ENCODE peak calls at places on chromosomes 11 and 22, in nine cellular contexts. D, F, C, Y, Z, P, H, N and W are unnamed samples.

GRCh38 chr11:48105096-48105990 is 111.3 kb upstream of the OR4B1 start:
- DNase-seq in D (no peak), F (no peak), C (no peak), Y (no peak), Z (no peak), P (no peak), H (no peak), N (no peak), W (no peak)

GRCh38 chr11:122706689-122707088 is 51.2 kb downstream of the UBASH3B start:
- DNase-seq in D (no peak), F (peak), C (no peak), Y (no peak), Z (no peak), P (no peak), H (no peak), N (no peak), W (no peak)

GRCh38 chr11:101738494-101738893 is 154.7 kb upstream of the TRPC6 start:
- DNase-seq in D (no peak), F (no peak), C (no peak), Y (no peak), Z (no peak), P (no peak), H (no peak), N (no peak), W (no peak)

GRCh38 chr11:107651672-107652071 is 60.2 kb downstream of the SLN start:
- DNase-seq in D (no peak), F (peak), C (no peak), Y (no peak), Z (no peak), P (no peak), H (no peak), N (no peak), W (no peak)

GRCh38 chr11:75174348-75174747 is 23.4 kb downstream of the SLCO2B1 start:
- DNase-seq in D (no peak), F (no peak), C (no peak), Y (no peak), Z (no peak), P (no peak), H (no peak), N (no peak), W (no peak)

GRCh38 chr22:47384977-47385376 is 622.5 kb downstream of the TBC1D22A start:
- DNase-seq in D (no peak), F (no peak), C (peak), Y (peak), Z (no peak), P (no peak), H (no peak), N (no peak), W (no peak)

GRCh38 chr11:120216426-120217102 is 5.7 kb downstream of the OAF start:
- DNase-seq in D (no peak), F (no peak), C (peak), Y (no peak), Z (no peak), P (no peak), H (no peak), N (no peak), W (no peak)

GRCh38 chr11:108947654-108948570 is 283.0 kb downstream of the DDX10 start:
- DNase-seq in D (no peak), F (peak), C (no peak), Y (no peak), Z (no peak), P (no peak), H (peak), N (no peak), W (no peak)

GRCh38 chr22:38505595-38506117 is 455 bp downstream of the DDX17 start:
- DNase-seq in D (peak), F (no peak), C (peak), Y (peak), Z (no peak), P (peak), H (peak), N (peak), W (no peak)

GRCh38 chr11:126210871-126211235 is 597 bp downstream of the RPUSD4 start:
- DNase-seq in D (no peak), F (no peak), C (no peak), Y (no peak), Z (no peak), P (no peak), H (peak), N (no peak), W (no peak)

GRCh38 chr11:105740164-105740903 is 130.5 kb downstream of the GRIA4 start:
- DNase-seq in D (no peak), F (no peak), C (no peak), Y (no peak), Z (no peak), P (no peak), H (no peak), N (no peak), W (no peak)

GRCh38 chr11:71129624-71130023 is 122.8 kb downstream of the SHANK2 start:
- DNase-seq in D (no peak), F (no peak), C (no peak), Y (no peak), Z (no peak), P (no peak), H (peak), N (no peak), W (no peak)

GRCh38 chr11:93740802-93741093 is 547 bp downstream of the TAF1D start:
- DNase-seq in D (no peak), F (peak), C (peak), Y (peak), Z (peak), P (peak), H (peak), N (no peak), W (no peak)

GRCh38 chr11:18727499-18728236 is 1.7 kb upstream of the IGSF22 start:
- DNase-seq in D (peak), F (peak), C (no peak), Y (no peak), Z (peak), P (no peak), H (peak), N (no peak), W (no peak)

GRCh38 chr22:37545703-37546435 is 14.4 kb upstream of the CDC42EP1 start:
- DNase-seq in D (no peak), F (peak), C (peak), Y (peak), Z (peak), P (no peak), H (peak), N (peak), W (peak)

GRCh38 chr22:36462475-36462790 is 19.0 kb downstream of the TXN2 start:
- DNase-seq in D (no peak), F (no peak), C (no peak), Y (no peak), Z (no peak), P (no peak), H (no peak), N (no peak), W (no peak)

GRCh38 chr22:29758068-29758622 is 8.7 kb downstream of the ZMAT5 start:
- DNase-seq in D (no peak), F (no peak), C (no peak), Y (no peak), Z (no peak), P (no peak), H (no peak), N (no peak), W (no peak)

GRCh38 chr11:113615773-113616172 is 90.3 kb downstream of the TMPRSS5 start:
- DNase-seq in D (no peak), F (no peak), C (no peak), Y (no peak), Z (no peak), P (no peak), H (no peak), N (no peak), W (no peak)

GRCh38 chr11:65500262-65501004 is 1.6 kb downstream of the MALAT1 start:
- DNase-seq in D (no peak), F (no peak), C (peak), Y (peak), Z (no peak), P (no peak), H (peak), N (no peak), W (peak)

GRCh38 chr11:44648109-44648508 is 78.7 kb upstream of the TSPAN18 start:
- DNase-seq in D (no peak), F (no peak), C (no peak), Y (no peak), Z (no peak), P (no peak), H (no peak), N (no peak), W (no peak)

GRCh38 chr22:49404576-49405199 is 423.0 kb downstream of the BRD1 start:
- DNase-seq in D (no peak), F (no peak), C (no peak), Y (peak), Z (no peak), P (no peak), H (peak), N (no peak), W (no peak)

GRCh38 chr11:103624708-103625623 is 411.5 kb upstream of the DDI1 start:
- DNase-seq in D (no peak), F (peak), C (no peak), Y (no peak), Z (no peak), P (no peak), H (peak), N (no peak), W (no peak)

GRCh38 chr11:368414-369335 is 624 bp upstream of the B4GALNT4 start:
- DNase-seq in D (no peak), F (peak), C (peak), Y (peak), Z (peak), P (no peak), H (peak), N (no peak), W (no peak)

GRCh38 chr11:73325036-73325981 is 17.2 kb downstream of the ARHGEF17 start:
- DNase-seq in D (no peak), F (no peak), C (peak), Y (peak), Z (no peak), P (no peak), H (no peak), N (no peak), W (no peak)

GRCh38 chr11:17479284-17480214 is 2.9 kb upstream of the ABCC8 start:
- DNase-seq in D (peak), F (peak), C (no peak), Y (no peak), Z (peak), P (no peak), H (peak), N (no peak), W (no peak)

GRCh38 chr11:112161012-112161411 is 2.9 kb downstream of the IL18 start:
- DNase-seq in D (no peak), F (no peak), C (no peak), Y (no peak), Z (no peak), P (no peak), H (no peak), N (no peak), W (no peak)

GRCh38 chr22:49934891-49935557 is 16.6 kb downstream of the CRELD2 start:
- DNase-seq in D (peak), F (peak), C (peak), Y (peak), Z (no peak), P (peak), H (peak), N (peak), W (peak)

GRCh38 chr11:128830836-128831780 is 36.0 kb downstream of the KCNJ1 start:
- DNase-seq in D (no peak), F (peak), C (peak), Y (peak), Z (peak), P (peak), H (peak), N (peak), W (peak)

GRCh38 chr22:42991010-42991651 is 23.8 kb downstream of the PACSIN2 start:
- DNase-seq in D (no peak), F (no peak), C (no peak), Y (no peak), Z (no peak), P (no peak), H (peak), N (no peak), W (no peak)

GRCh38 chr11:313787-314547 is at the start of gene IFITM1:
- DNase-seq in D (no peak), F (peak), C (peak), Y (peak), Z (no peak), P (no peak), H (no peak), N (no peak), W (no peak)

GRCh38 chr11:123084454-123084853 is 22.5 kb upstream of the HSPA8 start:
- DNase-seq in D (no peak), F (no peak), C (no peak), Y (peak), Z (no peak), P (no peak), H (no peak), N (no peak), W (no peak)

GRCh38 chr22:49553076-49553475 is 274.6 kb downstream of the BRD1 start:
- DNase-seq in D (no peak), F (no peak), C (no peak), Y (peak), Z (no peak), P (no peak), H (no peak), N (no peak), W (no peak)

GRCh38 chr11:24093410-24093809 is 403.4 kb upstream of the LUZP2 start:
- DNase-seq in D (no peak), F (no peak), C (no peak), Y (no peak), Z (no peak), P (no peak), H (no peak), N (no peak), W (no peak)

GRCh38 chr11:65645710-65646109 is 7.8 kb downstream of the SIPA1 start:
- DNase-seq in D (no peak), F (no peak), C (no peak), Y (peak), Z (no peak), P (no peak), H (no peak), N (no peak), W (no peak)